ENCODE peak calls at places on chromosomes 3 and 15, in seven cellular contexts. N, A, O, K, H, V and J are unnamed samples.

GRCh38 chr3:65758438-65758837 is 280.3 kb downstream of the MAGI1 start:
- DNase-seq in N (no peak), A (no peak), O (no peak), K (no peak), H (no peak), V (no peak), J (no peak)

GRCh38 chr3:82495655-82496054 is 734.2 kb upstream of the GBE1 start:
- DNase-seq in N (no peak), A (no peak), O (no peak), K (no peak), H (no peak), V (no peak), J (no peak)

GRCh38 chr3:57555316-57555715 is 758 bp upstream of the PDE12 start:
- DNase-seq in N (no peak), A (no peak), O (no peak), K (no peak), H (no peak), V (no peak), J (no peak)

GRCh38 chr3:38369186-38369585 is 22.6 kb downstream of the XYLB start:
- DNase-seq in N (no peak), A (no peak), O (no peak), K (no peak), H (no peak), V (no peak), J (no peak)

GRCh38 chr3:97711664-97712063 is 52.9 kb upstream of the ARL6 start:
- DNase-seq in N (no peak), A (no peak), O (no peak), K (no peak), H (no peak), V (no peak), J (no peak)

GRCh38 chr3:13086594-13086993 is 13.4 kb upstream of the IQSEC1 start:
- DNase-seq in N (no peak), A (no peak), O (no peak), K (no peak), H (no peak), V (peak), J (no peak)

GRCh38 chr3:114408763-114409162 is 114.9 kb downstream of the TIGIT start:
- DNase-seq in N (no peak), A (peak), O (no peak), K (no peak), H (peak), V (no peak), J (no peak)

GRCh38 chr15:47505712-47506542 is 211.4 kb upstream of the SEMA6D start:
- DNase-seq in N (no peak), A (no peak), O (peak), K (no peak), H (no peak), V (no peak), J (no peak)

GRCh38 chr15:78319588-78319987 is 20.2 kb upstream of the SKIC8 start:
- DNase-seq in N (no peak), A (no peak), O (no peak), K (no peak), H (no peak), V (no peak), J (no peak)

DNA sequence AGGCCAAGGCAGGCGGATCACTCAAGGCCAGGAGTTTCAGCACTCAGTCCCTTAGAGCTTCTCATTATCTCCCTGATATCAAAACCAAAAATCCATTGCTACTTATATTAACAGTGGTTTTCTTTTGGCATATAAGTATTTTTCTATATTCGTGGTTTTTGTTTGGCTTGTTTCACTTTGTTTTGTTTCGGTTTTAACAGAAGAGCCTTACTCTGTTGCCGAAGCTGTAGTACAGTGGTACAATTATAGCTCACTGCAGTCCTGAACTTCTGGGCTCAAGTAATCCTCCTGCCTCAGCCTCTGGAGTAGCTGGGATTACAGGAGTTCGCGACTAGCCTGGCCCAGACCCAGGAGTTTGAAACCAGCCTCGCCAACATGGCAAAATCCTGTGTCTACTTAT is 42.5 kb upstream of the ARHGEF26 start:
- DNase-seq in N (no peak), A (no peak), O (no peak), K (no peak), H (no peak), V (no peak), J (no peak)
- H4K8ac ChIP-seq in N (no peak), A (no peak), O (no peak), K (no peak), H (no peak), V (no peak), J (no peak)

DNA sequence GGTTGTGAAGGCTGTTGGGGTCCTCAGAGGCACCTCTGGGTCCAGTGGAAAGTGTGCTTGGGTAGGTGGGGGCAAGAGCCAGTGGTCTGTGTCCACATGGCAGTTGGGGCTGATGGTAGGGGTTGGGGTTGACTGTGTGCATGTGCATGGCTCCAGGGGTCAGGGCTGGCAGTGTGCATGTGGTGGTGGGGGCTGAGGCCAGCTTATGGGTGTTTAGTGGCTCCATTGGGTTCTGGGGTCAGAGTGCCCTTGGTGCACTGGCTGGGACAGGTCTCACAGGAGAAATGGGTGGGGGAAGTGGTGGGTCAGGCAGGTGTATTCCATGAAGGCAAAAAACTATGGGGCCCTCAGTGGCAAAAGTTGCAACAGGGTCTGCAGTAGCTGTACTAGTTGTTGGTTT is 97.9 kb downstream of the EDEM1 start:
- DNase-seq in N (no peak), A (no peak), O (no peak), K (no peak), H (no peak), V (no peak), J (no peak)
- H4K8ac ChIP-seq in N (no peak), A (no peak), O (no peak), K (no peak), H (no peak), V (no peak), J (no peak)

DNA sequence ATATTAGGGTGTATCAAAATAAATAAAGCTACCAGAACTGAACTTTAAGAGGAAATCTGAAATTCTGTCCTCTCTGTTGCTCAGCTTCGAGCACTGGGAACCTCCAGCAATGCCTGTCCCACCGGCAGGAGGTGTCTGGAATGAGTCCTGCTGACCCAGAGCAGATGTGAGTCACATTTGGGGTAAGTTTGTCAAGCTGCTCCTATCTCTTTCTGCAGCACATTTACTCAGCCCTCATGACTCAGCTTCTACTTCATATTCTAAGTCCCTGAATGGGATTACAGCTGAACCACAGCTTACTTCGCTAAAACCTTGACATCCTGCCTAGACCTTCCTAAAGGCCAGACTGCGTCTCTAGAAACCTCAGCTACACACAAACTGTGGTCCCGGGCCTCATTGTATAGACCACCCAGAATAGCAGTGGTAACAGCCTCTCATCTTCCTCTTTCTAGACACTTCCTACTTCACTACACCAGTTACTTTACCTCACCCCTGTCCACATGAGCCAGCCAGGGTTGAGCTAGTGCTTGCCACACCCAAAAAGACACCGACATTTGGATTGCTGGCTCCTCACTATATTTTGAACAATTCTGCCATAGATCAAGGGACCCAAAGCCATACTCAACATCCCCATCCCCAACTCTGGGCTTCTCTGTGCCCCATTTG is 109.6 kb upstream of the TMCO5A start:
- DNase-seq in N (no peak), A (no peak), O (peak), K (no peak), H (peak), V (peak), J (peak)
- H4K8ac ChIP-seq in N (no peak), A (no peak), O (peak), K (no peak), H (no peak), V (no peak), J (peak)

GRCh38 chr3:197667968-197668367 is 68.7 kb downstream of the RUBCN start:
- DNase-seq in N (no peak), A (no peak), O (no peak), K (no peak), H (no peak), V (peak), J (no peak)
- H4K8ac ChIP-seq in N (no peak), A (no peak), O (no peak), K (no peak), H (no peak), V (no peak), J (no peak)

GRCh38 chr3:95424296-95424695 is 1361.4 kb downstream of the NSUN3 start:
- DNase-seq in N (no peak), A (no peak), O (no peak), K (no peak), H (no peak), V (no peak), J (no peak)
- H4K8ac ChIP-seq in N (no peak), A (no peak), O (no peak), K (no peak), H (no peak), V (no peak), J (no peak)

DNA sequence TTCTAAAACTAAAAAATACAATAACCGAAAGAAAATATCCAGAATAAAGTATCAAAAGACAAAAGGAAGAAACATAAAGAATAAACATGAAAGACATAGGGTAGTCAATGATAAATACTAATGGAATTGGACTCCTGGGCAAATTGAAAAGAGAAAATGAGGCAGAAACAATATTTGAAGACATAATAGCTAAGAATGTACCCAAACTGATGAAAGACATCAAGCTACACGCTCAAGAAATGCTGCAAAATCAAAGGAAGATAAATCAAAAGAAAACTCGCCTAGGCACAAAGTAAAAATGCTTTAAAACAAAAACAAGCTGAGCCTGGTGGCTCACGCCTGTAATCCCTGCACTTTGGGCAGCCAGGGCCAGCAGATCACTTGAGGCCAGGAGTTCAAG is 34.9 kb downstream of the CEP70 start:
- DNase-seq in N (no peak), A (no peak), O (no peak), K (no peak), H (no peak), V (no peak), J (no peak)
- H4K8ac ChIP-seq in N (no peak), A (no peak), O (no peak), K (no peak), H (no peak), V (no peak), J (no peak)

GRCh38 chr3:187762792-187763191 is 17.5 kb upstream of the BCL6 start:
- DNase-seq in N (no peak), A (no peak), O (no peak), K (no peak), H (no peak), V (no peak), J (no peak)
- H4K8ac ChIP-seq in N (no peak), A (no peak), O (no peak), K (no peak), H (no peak), V (no peak), J (no peak)

GRCh38 chr3:99753268-99753975 is 64.2 kb upstream of the CMSS1 start:
- DNase-seq in N (peak), A (peak), O (peak), K (peak), H (peak), V (peak), J (peak)
- H4K8ac ChIP-seq in N (no peak), A (no peak), O (peak), K (no peak), H (no peak), V (no peak), J (no peak)